ENCODE peak calls at places on chromosomes 5 and 9, in four cellular contexts. G, Q, A and U are unnamed samples.

GRCh38 chr9:70988551-70988950 is 132.9 kb downstream of the TRPM3 start:
- DNase-seq in G (no peak), A (no peak), Q (peak; percentile 23), U (no peak)

GRCh38 chr9:102974530-102974929 is 20.6 kb upstream of the CYLC2 start:
- DNase-seq in G (no peak), Q (no peak), A (no peak), U (no peak)

GRCh38 chr5:1824903-1825841 is 24.0 kb downstream of the NDUFS6 start:
- DNase-seq in Q (no peak), A (no peak), G (no peak), U (no peak)

GRCh38 chr9:21871256-21871975 is 69.0 kb downstream of the MTAP start:
- DNase-seq in Q (no peak), A (no peak), G (no peak), U (no peak)

GRCh38 chr9:19840953-19841352 is 52.1 kb upstream of the SLC24A2 start:
- DNase-seq in Q (no peak), G (no peak), A (no peak), U (no peak)

GRCh38 chr9:81686614-81687520 is 2.5 kb downstream of the TLE1 start:
- DNase-seq in G (peak; percentile 76), A (peak; percentile 95), Q (peak; percentile 86), U (peak; percentile 83)

GRCh38 chr9:120443489-120443888 is 136.5 kb downstream of the CDK5RAP2 start:
- DNase-seq in Q (peak; percentile 65), A (no peak), G (no peak), U (no peak)

GRCh38 chr9:6302417-6302816 is 25.8 kb upstream of the TPD52L3 start:
- DNase-seq in Q (no peak), A (peak; percentile 45), G (no peak), U (no peak)

GRCh38 chr5:473344-474192 is 30.6 kb downstream of the EXOC3 start:
- DNase-seq in A (peak; percentile 58), Q (peak; percentile 60), G (no peak), U (peak; percentile 89)

GRCh38 chr9:77697238-77697984 is 49.3 kb upstream of the GNA14 start:
- DNase-seq in A (peak; percentile 54), G (no peak), Q (no peak), U (no peak)

GRCh38 chr9:129990269-129991005 is 52.6 kb downstream of the FNBP1 start:
- DNase-seq in Q (no peak), A (no peak), G (no peak), U (no peak)

GRCh38 chr5:109721741-109722140 is 32.0 kb downstream of the MAN2A1 start:
- DNase-seq in A (no peak), G (no peak), Q (no peak), U (no peak)

GRCh38 chr9:128540630-128541355 is 11.6 kb upstream of the SPTAN1 start:
- DNase-seq in G (no peak), A (no peak), Q (no peak), U (no peak)